ENCODE peak calls at places on chromosomes 7 and 10, in seven cellular contexts. C is HCT116, I is PC-3, G is GM23248, O is hepatocyte, B is PC-9, E is GM23338. X is an unnamed sample. For H3K9me2 and H3K27me3, the result is how much of the 10 kb centered on the place peaks cover.

GRCh38 chr10:72735288-72735926 is 43.5 kb downstream of the MCU start:
- DNase-seq in C (no peak), I (no peak), G (no peak), O (no peak), B (no peak), E (no peak), X (no peak)

GRCh38 chr7:39950473-39951155 is 558 bp downstream of the CDK13 start:
- DNase-seq in C (no peak), I (peak), G (peak), O (peak), B (peak), E (peak), X (peak)

GRCh38 chr10:17115683-17116082 is 13.9 kb downstream of the CUBN start:
- DNase-seq in C (peak), I (peak), G (peak), O (peak), B (peak), E (peak), X (no peak)

GRCh38 chr10:61628875-61629513 is 33.7 kb upstream of the CABCOCO1 start:
- DNase-seq in C (no peak), I (peak), G (peak), O (peak), B (peak), E (peak), X (no peak)

GRCh38 chr7:36128448-36129047 is 24.5 kb upstream of the EEPD1 start:
- DNase-seq in C (peak), I (peak), G (peak), O (peak), B (peak), E (peak), X (no peak)

GRCh38 chr10:55019461-55019860 is 218.4 kb upstream of the PCDH15 start:
- DNase-seq in C (no peak), I (no peak), G (no peak), O (no peak), B (no peak), E (no peak), X (peak)

GRCh38 chr10:86798030-86798429 is 41.6 kb downstream of the BMPR1A start:
- DNase-seq in C (no peak), I (no peak), G (peak), O (no peak), B (no peak), E (no peak), X (no peak)

GRCh38 chr7:157780721-157781120 is 443.9 kb downstream of the DNAJB6 start:
- DNase-seq in C (no peak), I (no peak), G (no peak), O (no peak), B (no peak), E (no peak), X (no peak)

GRCh38 chr10:120492366-120492765 is 35.3 kb downstream of the PLPP4 start:
- DNase-seq in C (no peak), I (no peak), G (no peak), O (no peak), B (no peak), E (no peak), X (no peak)

GRCh38 chr7:118478236-118478635 is 253.7 kb downstream of the ANKRD7 start:
- DNase-seq in C (no peak), I (no peak), G (no peak), O (no peak), B (no peak), E (no peak), X (no peak)
- H3K9me2 ChIP-seq in C (under half), I (under half), G (under half), O (under half), B (under half), E (under half), X (under half)

GRCh38 chr7:158993591-158993990 is 137.2 kb downstream of the DYNC2I1 start:
- DNase-seq in C (no peak), I (no peak), G (no peak), O (no peak), B (no peak), E (no peak), X (no peak)
- H3K27me3 ChIP-seq in C (under half), I (under half), G (under half), O (under half), B (half or more), E (half or more), X (under half)

DNA sequence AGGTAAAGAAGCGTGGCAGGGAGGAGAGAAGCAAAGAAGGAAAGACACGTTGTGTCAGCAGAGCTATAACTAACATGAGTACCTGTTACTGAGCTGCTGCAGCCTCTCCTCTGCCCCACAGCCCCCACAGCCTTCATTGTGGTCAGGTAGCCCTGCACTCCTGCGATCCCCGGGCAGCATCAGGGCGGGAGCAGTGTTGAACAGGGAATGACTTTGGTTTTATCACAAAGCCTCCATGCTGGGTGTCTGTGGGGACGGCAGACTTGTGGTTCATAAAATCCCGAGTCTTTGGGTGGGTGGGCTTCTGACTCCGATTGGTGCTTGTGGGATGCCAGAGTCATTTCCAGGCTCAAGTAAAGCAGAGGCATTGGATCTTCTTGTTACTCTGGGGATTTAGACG is 14.8 kb upstream of the PRKAG2 start:
- DNase-seq in C (no peak), I (no peak), G (no peak), O (no peak), B (no peak), E (no peak), X (no peak)
- TF ChIP-seq EZH2 in C (no peak), I (no peak), G (no peak), O (no peak), B (no peak), E (no peak), X (no peak)

GRCh38 chr7:8579661-8580060 is 146.3 kb downstream of the NXPH1 start:
- DNase-seq in C (no peak), I (no peak), G (no peak), O (no peak), B (no peak), E (no peak), X (no peak)

GRCh38 chr7:8581842-8582241 is 148.4 kb downstream of the NXPH1 start:
- DNase-seq in C (no peak), I (no peak), G (no peak), O (no peak), B (no peak), E (no peak), X (no peak)

GRCh38 chr7:8582723-8583122 is 149.3 kb downstream of the NXPH1 start:
- DNase-seq in C (no peak), I (no peak), G (no peak), O (no peak), B (no peak), E (no peak), X (no peak)
- H3K9me2 ChIP-seq in C (under half), I (under half), G (under half), O (under half), B (under half), E (under half), X (under half)

GRCh38 chr7:28479507-28479947 is 67.2 kb downstream of the CREB5 start:
- DNase-seq in C (no peak), I (no peak), G (no peak), O (no peak), B (no peak), E (no peak), X (no peak)
- H3K27me3 ChIP-seq in C (half or more), I (under half), G (under half), O (under half), B (under half), E (under half), X (under half)

GRCh38 chr10:6511347-6511746 is 68.7 kb downstream of the PRKCQ start:
- DNase-seq in C (no peak), I (no peak), G (no peak), O (no peak), B (no peak), E (no peak), X (no peak)

GRCh38 chr10:6513509-6513908 is 66.6 kb downstream of the PRKCQ start:
- DNase-seq in C (no peak), I (no peak), G (no peak), O (no peak), B (no peak), E (no peak), X (no peak)

GRCh38 chr10:6514180-6514579 is 65.9 kb downstream of the PRKCQ start:
- DNase-seq in C (no peak), I (no peak), G (no peak), O (no peak), B (no peak), E (no peak), X (no peak)

GRCh38 chr10:6514844-6515780 is 65.0 kb downstream of the PRKCQ start:
- DNase-seq in C (no peak), I (no peak), G (no peak), O (no peak), B (no peak), E (no peak), X (no peak)

GRCh38 chr10:6512182-6512581 is 67.9 kb downstream of the PRKCQ start:
- DNase-seq in C (no peak), I (no peak), G (no peak), O (no peak), B (no peak), E (no peak), X (no peak)
- TF ChIP-seq EZH2 in C (no peak), I (no peak), G (no peak), O (no peak), B (no peak), E (no peak), X (no peak)

GRCh38 chr7:31029251-31029650 is 22.9 kb upstream of the ADCYAP1R1 start:
- DNase-seq in C (no peak), I (no peak), G (no peak), O (no peak), B (no peak), E (no peak), X (no peak)
- H3K9me2 ChIP-seq in C (under half), I (under half), G (under half), O (under half), B (under half), E (under half), X (under half)

GRCh38 chr10:27744478-27745379 is 890 bp downstream of the MKX start:
- DNase-seq in C (no peak), I (peak), G (peak), O (peak), B (no peak), E (peak), X (peak)
- H3K27me3 ChIP-seq in C (under half), I (under half), G (under half), O (half or more), B (under half), E (half or more), X (under half)

X was measured in MM.1S.